ENCODE peak calls at places on chromosomes 2 and 18, in nine cellular contexts. D is stimulated activated naive CD8-positive, alpha-beta T cell treated with anti-CD3 and anti-CD28 coated beads, Interleukin-15, Interleukin-2, amounts not matched to agents 100 U/mL and 50 U/mL, for 24 hours; X is GM06990; H is amniotic stem cell; O is cardiac fibroblast; G is activated naive CD8-positive, alpha-beta T cell treated with anti-CD3 and anti-CD28 coated beads, Interleukin-2, amount 50 U/mL, for 16 hours; B is posterior cingulate gyrus; Z is left lobe of liver; P is non-pigmented ciliary epithelial cell. I is an unnamed sample.

GRCh38 chr18:65422544-65423136 is 328.2 kb upstream of the CDH7 start:
- DNase-seq in X (no peak), B (no peak), D (no peak), H (no peak), G (no peak), Z (no peak), P (no peak), O (no peak), I (no peak)

GRCh38 chr2:68366083-68366560 is 1.0 kb downstream of the PLEK start:
- DNase-seq in G (no peak), H (no peak), D (no peak), X (no peak), P (no peak), B (no peak), O (no peak), Z (no peak), I (no peak)

GRCh38 chr2:140695163-140695562 is 1435.7 kb downstream of the LRP1B start:
- DNase-seq in B (no peak), X (no peak), H (peak), O (peak), P (peak), D (no peak), G (no peak), Z (no peak), I (peak)

GRCh38 chr2:30252723-30253688 is 21.7 kb downstream of the LBH start:
- DNase-seq in X (no peak), O (peak), P (peak), G (no peak), H (peak), D (peak), Z (no peak), B (no peak), I (no peak)

GRCh38 chr2:128835342-128835855 is 516.7 kb upstream of the HS6ST1 start:
- DNase-seq in X (no peak), P (no peak), Z (no peak), G (no peak), H (no peak), B (no peak), O (no peak), D (no peak), I (no peak)

GRCh38 chr2:88054300-88055048 is 1.1 kb downstream of the KRCC1 start:
- DNase-seq in D (no peak), G (no peak), Z (no peak), H (no peak), P (no peak), O (peak), X (peak), B (no peak), I (no peak)

GRCh38 chr18:57273194-57273593 is 79.2 kb upstream of the ST8SIA3 start:
- DNase-seq in P (no peak), X (no peak), Z (no peak), H (no peak), B (no peak), G (no peak), D (no peak), O (no peak), I (no peak)

GRCh38 chr2:138201326-138201725 is 237.1 kb downstream of the HNMT start:
- DNase-seq in D (no peak), H (no peak), B (no peak), O (peak), X (no peak), G (no peak), P (no peak), Z (no peak), I (no peak)

GRCh38 chr2:127645395-127646291 is at the start of gene GPR17:
- DNase-seq in Z (no peak), P (no peak), O (no peak), D (no peak), B (peak), G (no peak), H (no peak), X (no peak), I (no peak)

GRCh38 chr18:35508030-35508429 is 10.3 kb upstream of the INO80C start:
- DNase-seq in X (no peak), G (no peak), O (no peak), D (no peak), P (no peak), B (no peak), H (no peak), Z (no peak), I (no peak)

GRCh38 chr2:45964226-45964841 is 312.9 kb downstream of the PRKCE start:
- DNase-seq in G (no peak), O (peak), X (no peak), D (peak), B (peak), H (peak), P (no peak), Z (peak), I (no peak)

GRCh38 chr2:219565130-219566080 is 5.9 kb downstream of the OBSL1 start:
- DNase-seq in D (no peak), G (no peak), X (no peak), H (no peak), P (no peak), O (no peak), Z (no peak), B (no peak), I (no peak)

GRCh38 chr2:179234658-179235240 is 29.9 kb downstream of the SESTD1 start:
- DNase-seq in B (no peak), H (no peak), P (no peak), G (no peak), X (no peak), Z (no peak), O (no peak), D (no peak), I (no peak)

GRCh38 chr2:60806988-60807681 is 51.1 kb downstream of the PAPOLG start:
- DNase-seq in Z (no peak), B (peak), O (peak), X (peak), H (no peak), D (peak), P (peak), G (no peak), I (no peak)

GRCh38 chr2:129936334-129936934 is 43.0 kb upstream of the RAB6C start:
- DNase-seq in G (no peak), H (no peak), B (no peak), Z (no peak), X (no peak), P (no peak), D (peak), O (no peak), I (no peak)

GRCh38 chr18:7856099-7856498 is 289.0 kb downstream of the PTPRM start:
- DNase-seq in P (no peak), D (no peak), G (no peak), X (no peak), O (peak), H (no peak), Z (no peak), B (no peak), I (no peak)

GRCh38 chr18:44180683-44181082 is 500.0 kb upstream of the SETBP1 start:
- DNase-seq in B (no peak), G (no peak), X (no peak), Z (no peak), H (no peak), P (no peak), D (no peak), O (peak), I (no peak)

I was measured in iPS DF 6.9.